ENCODE peak calls at places on chromosomes 2 and 18, in seven cellular contexts. K is astrocyte of the cerebellum, E is fibroblast of lung, S is HFFc6, O is AG04449, G is heart left ventricle, C is astrocyte of the spinal cord. P is an unnamed sample.

GRCh38 chr2:137677466-137677865 is 286.8 kb upstream of the HNMT start:
- DNase-seq in O (no peak), S (no peak), E (no peak), C (no peak), K (no peak), G (no peak), P (no peak)

GRCh38 chr18:48473816-48474215 is 64.6 kb upstream of the ZBTB7C start:
- DNase-seq in O (no peak), G (no peak), K (no peak), E (no peak), C (no peak), S (no peak), P (no peak)

GRCh38 chr2:67733517-67733916 is 329.3 kb downstream of the C1D start:
- DNase-seq in K (no peak), S (no peak), C (peak), O (no peak), E (peak), G (no peak), P (no peak)

GRCh38 chr2:101151859-101152194 is 645 bp upstream of the TBC1D8 start:
- DNase-seq in E (no peak), G (no peak), S (no peak), K (no peak), C (peak), O (no peak), P (no peak)

GRCh38 chr2:4914551-4914950 is 777.6 kb upstream of the SOX11 start:
- DNase-seq in S (no peak), G (no peak), C (peak), O (no peak), E (peak), K (peak), P (no peak)

GRCh38 chr2:65922794-65923193 is 490.4 kb upstream of the SPRED2 start:
- DNase-seq in S (no peak), K (no peak), O (no peak), G (no peak), E (peak), C (no peak), P (no peak)

GRCh38 chr2:25981596-25982272 is 563 bp downstream of the KIF3C start:
- DNase-seq in S (no peak), K (no peak), G (no peak), O (no peak), C (no peak), E (peak), P (no peak)

GRCh38 chr2:5373200-5373599 is 319.0 kb upstream of the SOX11 start:
- DNase-seq in K (no peak), O (no peak), C (peak), S (no peak), G (no peak), E (no peak), P (no peak)

GRCh38 chr2:149737882-149738281 is 150.3 kb upstream of the MMADHC start:
- DNase-seq in K (no peak), G (no peak), C (no peak), S (no peak), E (no peak), O (no peak), P (no peak)

GRCh38 chr2:138777996-138778395 is 2.2 kb downstream of the NXPH2 start:
- DNase-seq in C (peak), S (no peak), E (no peak), G (no peak), O (no peak), K (peak), P (no peak)

GRCh38 chr2:116160657-116161056 is 1653.8 kb upstream of the DDX18 start:
- DNase-seq in E (no peak), C (no peak), S (no peak), K (no peak), O (no peak), G (no peak), P (no peak)

GRCh38 chr2:203814661-203815540 is 52.7 kb upstream of the CTLA4 start:
- DNase-seq in O (no peak), C (peak), K (peak), S (peak), E (peak), G (no peak), P (peak)

GRCh38 chr2:238449909-238450417 is 23.2 kb downstream of the ASB1 start:
- DNase-seq in G (peak), C (no peak), O (no peak), S (peak), K (no peak), E (peak), P (no peak)

GRCh38 chr2:232268631-232269030 is 109.9 kb upstream of the ALPP start:
- DNase-seq in C (no peak), E (no peak), O (no peak), K (no peak), S (no peak), G (no peak), P (no peak)

GRCh38 chr18:31217455-31217854 is 54.8 kb upstream of the DSC1 start:
- DNase-seq in K (no peak), O (no peak), S (no peak), G (no peak), C (no peak), E (no peak), P (no peak)

GRCh38 chr2:165847001-165847400 is 53.0 kb upstream of the GALNT3 start:
- DNase-seq in S (no peak), K (no peak), O (no peak), G (no peak), C (no peak), E (no peak), P (no peak)

GRCh38 chr2:128941676-128942075 is 623.0 kb upstream of the HS6ST1 start:
- DNase-seq in S (no peak), C (no peak), G (no peak), E (no peak), O (no peak), K (no peak), P (no peak)

GRCh38 chr2:116719841-116720240 is 1094.7 kb upstream of the DDX18 start:
- DNase-seq in K (peak), S (no peak), O (no peak), G (no peak), E (peak), C (peak), P (no peak)

GRCh38 chr2:175057078-175057685 is 52.0 kb upstream of the CHN1 start:
- DNase-seq in S (no peak), G (no peak), O (no peak), C (peak), E (no peak), K (peak), P (no peak)

GRCh38 chr2:208783184-208783583 is 376.6 kb downstream of the PTH2R start:
- DNase-seq in O (no peak), E (no peak), C (no peak), K (no peak), S (no peak), G (no peak), P (no peak)
- TF ChIP-seq CTCF in O (no peak), E (no peak), C (no peak), K (no peak), S (no peak), G (peak), P (no peak)

DNA sequence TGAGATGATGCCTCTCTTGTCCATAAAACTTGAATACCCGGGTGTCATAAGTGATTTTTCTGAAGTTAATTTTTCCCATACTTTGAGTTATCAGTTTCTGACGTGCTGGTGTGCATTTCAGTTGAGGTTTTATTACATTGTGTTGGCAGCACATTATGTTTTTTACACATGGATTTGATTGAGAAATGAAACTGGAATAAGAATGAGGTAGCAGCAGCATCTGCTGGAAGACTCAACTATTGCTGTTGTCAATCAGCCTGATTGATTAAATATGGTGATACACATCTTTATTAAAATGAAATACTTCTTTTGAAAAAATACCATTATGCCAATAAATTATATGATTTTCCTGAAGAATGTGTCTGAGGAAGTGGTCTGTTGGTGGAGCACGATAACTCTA is 60.5 kb downstream of the INSIG2 start:
- DNase-seq in O (no peak), C (no peak), E (no peak), G (no peak), S (no peak), K (no peak), P (no peak)
- TF ChIP-seq CTCF in O (no peak), C (no peak), E (no peak), G (no peak), S (no peak), K (no peak), P (peak)

DNA sequence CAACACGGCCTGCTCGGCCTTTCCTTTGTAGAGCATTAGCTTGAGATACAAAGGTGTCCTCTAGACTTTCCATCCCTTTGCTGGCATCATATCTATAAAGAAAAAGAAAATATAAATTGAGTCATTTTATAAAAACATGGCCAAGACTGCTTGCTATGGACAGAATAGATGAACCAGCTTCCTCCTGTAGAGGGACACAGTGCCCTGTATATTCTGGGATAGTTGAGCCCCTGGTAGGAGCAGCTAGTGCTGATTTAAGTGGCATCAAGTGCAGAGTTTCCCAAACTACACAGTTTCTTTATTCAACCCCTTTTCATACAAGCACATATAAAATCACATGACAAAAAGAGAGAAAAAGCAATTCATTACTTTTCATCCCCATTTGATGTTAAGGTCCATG is 47.9 kb downstream of the GEMIN6 start:
- DNase-seq in E (no peak), O (no peak), K (no peak), G (no peak), C (no peak), S (no peak), P (no peak)
- TF ChIP-seq CTCF in E (no peak), O (no peak), K (no peak), G (no peak), C (no peak), S (no peak), P (no peak)

DNA sequence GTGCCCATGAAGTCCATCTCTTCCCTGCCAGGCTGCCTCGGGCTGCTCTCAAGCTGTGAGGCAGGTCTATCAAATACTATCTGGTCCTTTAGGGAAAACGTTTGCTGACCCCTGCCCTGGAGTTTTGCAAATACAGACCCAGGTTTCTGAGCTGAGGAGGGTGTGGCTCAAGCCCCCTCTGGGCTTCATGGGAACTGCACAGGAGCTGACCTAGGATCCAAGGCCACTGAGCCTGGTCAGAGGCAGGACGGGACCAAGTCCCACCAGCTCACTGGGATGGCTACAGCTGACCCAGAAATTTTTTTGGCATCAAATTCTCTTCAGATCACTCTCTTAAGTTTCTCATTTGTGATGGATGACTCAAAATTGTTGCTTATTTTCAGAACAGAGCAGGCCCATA is 14.1 kb downstream of the ZNF516 start:
- DNase-seq in S (no peak), E (no peak), C (no peak), K (no peak), G (no peak), O (no peak), P (no peak)
- TF ChIP-seq CTCF in S (peak), E (peak), C (no peak), K (peak), G (no peak), O (no peak), P (peak)

DNA sequence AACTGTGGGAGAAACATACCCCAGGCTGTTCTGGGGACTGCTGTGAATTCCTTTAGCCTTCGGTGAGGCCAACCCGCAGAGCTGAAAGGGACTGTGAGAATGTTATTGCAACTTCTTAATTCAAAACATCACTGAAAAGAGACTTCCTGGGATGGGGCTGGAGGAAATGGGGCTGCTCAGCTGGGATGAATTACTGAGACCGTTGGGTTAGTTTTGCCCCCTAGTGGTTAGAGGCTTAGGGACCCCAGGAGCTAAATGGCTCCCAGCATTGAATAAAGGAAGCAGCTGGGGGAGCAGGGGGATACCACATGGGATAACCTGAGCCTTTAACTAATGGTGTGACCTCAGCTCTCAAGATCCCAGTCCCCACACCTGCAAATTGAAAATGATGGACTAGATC is 941.1 kb upstream of the FANCL start:
- DNase-seq in O (no peak), S (no peak), C (peak), E (no peak), G (no peak), K (no peak), P (no peak)
- TF ChIP-seq CTCF in O (peak), S (peak), C (peak), E (peak), G (peak), K (peak), P (peak)

GRCh38 chr18:8229040-8229439 is 380.2 kb upstream of the RAB12 start:
- DNase-seq in K (no peak), S (no peak), O (no peak), E (no peak), C (no peak), G (no peak), P (no peak)

GRCh38 chr18:8229786-8230185 is 379.5 kb upstream of the RAB12 start:
- DNase-seq in S (no peak), O (no peak), C (no peak), E (no peak), K (no peak), G (no peak), P (no peak)

GRCh38 chr18:8224576-8224975 is 384.7 kb upstream of the RAB12 start:
- DNase-seq in C (no peak), O (no peak), G (no peak), E (no peak), S (no peak), K (no peak), P (no peak)
- TF ChIP-seq CTCF in C (no peak), O (no peak), G (no peak), E (no peak), S (no peak), K (no peak), P (no peak)